ENCODE peak calls at places on chromosomes 4 and X, in nine cellular contexts. O is Peyer's patch; E is epithelial cell of esophagus; A is fibroblast of pulmonary artery; Q is mucosa of descending colon; Z is naive thymus-derived CD4-positive, alpha-beta T cell; T is right cardiac atrium; C is fibroblast of the aortic adventitia; R is hepatocyte. P is an unnamed sample.

GRCh38 chr4:37516057-37516775 is 170.0 kb downstream of the RELL1 start:
- DNase-seq in Z (no peak), E (no peak), A (no peak), C (no peak), Q (no peak), O (no peak), R (no peak), T (no peak), P (peak)

GRCh38 chrX:6002056-6002455 is 226.6 kb downstream of the NLGN4X start:
- DNase-seq in E (no peak), R (peak), Q (no peak), T (no peak), Z (no peak), C (no peak), A (no peak), O (no peak), P (no peak)

GRCh38 chr4:110059556-110060191 is 138.7 kb downstream of the ELOVL6 start:
- DNase-seq in E (peak), R (no peak), Z (no peak), C (peak), T (no peak), Q (no peak), O (no peak), A (peak), P (peak)

GRCh38 chr4:103429283-103429682 is 231.1 kb upstream of the CENPE start:
- DNase-seq in A (no peak), T (no peak), C (no peak), R (no peak), Q (no peak), E (no peak), O (no peak), Z (no peak), P (no peak)

GRCh38 chrX:966396-967070 is 245.9 kb downstream of the CRLF2 start:
- DNase-seq in Q (no peak), C (no peak), O (no peak), Z (no peak), E (no peak), A (no peak), R (no peak), T (peak), P (no peak)

GRCh38 chr4:145481942-145482208 is 222 bp downstream of the SMAD1 start:
- DNase-seq in R (no peak), E (no peak), Z (peak), T (no peak), C (no peak), A (no peak), Q (no peak), O (no peak), P (no peak)

GRCh38 chrX:98380106-98380505 is 1496.4 kb downstream of the RPA4 start:
- DNase-seq in Q (no peak), A (no peak), T (no peak), C (no peak), Z (no peak), O (no peak), R (no peak), E (no peak), P (no peak)

GRCh38 chr4:117481742-117482141 is 396.4 kb upstream of the TRAM1L1 start:
- DNase-seq in E (peak), O (no peak), Z (no peak), R (no peak), Q (no peak), C (no peak), A (peak), T (no peak), P (no peak)

GRCh38 chrX:48835524-48836329 is at the start of gene PCSK1N:
- DNase-seq in T (no peak), Z (no peak), Q (no peak), E (peak), C (no peak), A (no peak), R (peak), O (no peak), P (no peak)

GRCh38 chr4:119044919-119045318 is 90.7 kb upstream of the MYOZ2 start:
- DNase-seq in Z (no peak), C (no peak), R (no peak), Q (no peak), O (no peak), E (no peak), A (no peak), T (no peak), P (no peak)

GRCh38 chr4:173528378-173529321 is 1.4 kb downstream of the HAND2 start:
- DNase-seq in Z (no peak), A (peak), R (no peak), E (no peak), Q (no peak), T (peak), C (peak), O (no peak), P (peak)
- H3K4me3 ChIP-seq in Z (no peak), A (peak), R (peak), E (no peak), Q (no peak), T (peak), C (peak), O (peak), P (peak)

GRCh38 chr4:113776679-113777078 is 15.1 kb upstream of the CAMK2D start:
- DNase-seq in A (no peak), Q (no peak), Z (no peak), T (no peak), E (no peak), C (no peak), O (no peak), R (no peak), P (no peak)
- H3K4me3 ChIP-seq in A (no peak), Q (no peak), Z (no peak), T (no peak), E (no peak), C (no peak), O (no peak), R (no peak), P (no peak)

GRCh38 chrX:69152398-69152797 is 12.9 kb downstream of the PJA1 start:
- DNase-seq in A (no peak), T (peak), Z (no peak), Q (peak), E (peak), R (no peak), O (no peak), C (no peak), P (no peak)

GRCh38 chrX:69150294-69150960 is 14.8 kb downstream of the PJA1 start:
- DNase-seq in E (peak), A (no peak), O (no peak), R (no peak), C (peak), T (no peak), Z (no peak), Q (no peak), P (no peak)

GRCh38 chrX:69146739-69147138 is 18.5 kb downstream of the PJA1 start:
- DNase-seq in R (no peak), Z (no peak), Q (no peak), O (no peak), T (no peak), E (no peak), A (no peak), C (no peak), P (no peak)

GRCh38 chrX:69151898-69152297 is 13.4 kb downstream of the PJA1 start:
- DNase-seq in Z (no peak), R (no peak), T (no peak), O (no peak), C (no peak), Q (no peak), A (no peak), E (no peak), P (no peak)

DNA sequence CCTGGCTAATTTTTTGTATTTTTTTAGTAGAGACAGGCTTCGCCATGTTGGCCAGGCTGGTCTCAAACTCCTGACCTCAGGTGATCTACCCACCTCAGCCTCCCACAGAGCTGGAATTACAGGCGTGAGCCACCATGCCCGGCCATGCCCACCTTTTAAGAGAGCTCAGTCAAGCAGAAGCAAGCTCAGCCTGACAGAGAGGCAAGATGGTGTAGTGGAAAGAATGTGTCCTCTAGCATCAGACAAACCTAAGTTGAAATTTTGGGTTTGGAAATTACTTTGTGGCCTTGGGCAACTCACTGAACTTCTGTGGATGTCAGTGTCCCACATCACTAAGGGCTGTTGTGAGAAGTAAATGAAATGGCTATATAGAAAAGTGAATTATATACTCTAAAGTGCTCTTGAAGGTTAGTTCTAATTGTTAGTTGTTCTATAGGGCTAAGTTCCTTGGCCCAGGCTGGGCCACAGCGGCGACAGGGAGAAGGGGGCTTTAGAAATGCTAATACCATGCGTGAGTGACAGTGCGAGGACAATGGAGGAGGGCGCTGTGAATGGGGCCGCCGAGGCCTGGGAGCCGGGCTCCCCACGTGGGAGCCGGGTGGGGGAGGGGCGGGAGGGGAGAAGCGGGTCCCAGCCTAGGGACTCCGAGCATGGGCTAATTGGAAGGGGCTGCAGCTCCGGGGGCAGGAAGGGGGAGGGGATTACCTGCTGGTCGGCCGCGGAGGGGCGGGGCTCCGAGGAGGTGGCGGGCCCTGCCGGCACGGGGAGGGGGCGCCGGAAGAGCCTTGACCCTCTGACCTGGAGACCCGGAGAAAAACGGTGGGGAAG is 15.6 kb downstream of the PJA1 start:
- DNase-seq in O (no peak), Q (no peak), T (no peak), C (no peak), E (no peak), Z (no peak), R (no peak), A (no peak), P (no peak)
- H3K4me3 ChIP-seq in O (no peak), Q (no peak), T (no peak), C (no peak), E (peak), Z (no peak), R (no peak), A (no peak), P (no peak)

GRCh38 chr4:153260152-153260551 is 55.9 kb downstream of the TRIM2 start:
- DNase-seq in C (peak), E (no peak), T (no peak), O (no peak), R (no peak), Z (no peak), Q (no peak), A (no peak), P (no peak)

GRCh38 chr4:153259679-153260078 is 55.4 kb downstream of the TRIM2 start:
- DNase-seq in C (no peak), O (no peak), Q (no peak), T (no peak), Z (no peak), A (no peak), E (no peak), R (no peak), P (peak)

GRCh38 chr4:153257966-153258365 is 53.7 kb downstream of the TRIM2 start:
- DNase-seq in O (no peak), C (no peak), Q (no peak), E (no peak), R (no peak), A (no peak), Z (no peak), T (no peak), P (no peak)

GRCh38 chr4:153257151-153257620 is 52.9 kb downstream of the TRIM2 start:
- DNase-seq in T (no peak), Z (no peak), C (peak), R (peak), A (peak), O (no peak), E (peak), Q (no peak), P (peak)

GRCh38 chr4:153258750-153259149 is 54.5 kb downstream of the TRIM2 start:
- DNase-seq in T (no peak), C (no peak), Z (no peak), Q (no peak), R (no peak), A (no peak), E (no peak), O (no peak), P (no peak)
- H3K4me3 ChIP-seq in T (no peak), C (no peak), Z (no peak), Q (no peak), R (no peak), A (no peak), E (no peak), O (no peak), P (no peak)

GRCh38 chrX:119757979-119758681 is at the start of gene SOWAHD:
- DNase-seq in T (peak), A (peak), Z (peak), E (peak), C (no peak), Q (peak), O (peak), R (peak), P (no peak)
- H3K4me3 ChIP-seq in T (peak), A (peak), Z (peak), E (peak), C (peak), Q (peak), O (peak), R (peak), P (peak)

GRCh38 chr4:83217721-83218522 is 66.7 kb downstream of the COQ2 start:
- DNase-seq in E (peak), T (no peak), Q (no peak), O (no peak), Z (peak), A (no peak), C (no peak), R (no peak), P (no peak)
- H3K4me3 ChIP-seq in E (no peak), T (no peak), Q (no peak), O (no peak), Z (peak), A (no peak), C (no peak), R (no peak), P (no peak)

GRCh38 chr4:68751138-68751537 is 64.7 kb upstream of the UGT2B10 start:
- DNase-seq in Z (no peak), Q (no peak), O (no peak), A (no peak), R (no peak), E (no peak), C (no peak), T (no peak), P (no peak)
- H3K4me3 ChIP-seq in Z (no peak), Q (no peak), O (no peak), A (no peak), R (no peak), E (no peak), C (no peak), T (no peak), P (no peak)

DNA sequence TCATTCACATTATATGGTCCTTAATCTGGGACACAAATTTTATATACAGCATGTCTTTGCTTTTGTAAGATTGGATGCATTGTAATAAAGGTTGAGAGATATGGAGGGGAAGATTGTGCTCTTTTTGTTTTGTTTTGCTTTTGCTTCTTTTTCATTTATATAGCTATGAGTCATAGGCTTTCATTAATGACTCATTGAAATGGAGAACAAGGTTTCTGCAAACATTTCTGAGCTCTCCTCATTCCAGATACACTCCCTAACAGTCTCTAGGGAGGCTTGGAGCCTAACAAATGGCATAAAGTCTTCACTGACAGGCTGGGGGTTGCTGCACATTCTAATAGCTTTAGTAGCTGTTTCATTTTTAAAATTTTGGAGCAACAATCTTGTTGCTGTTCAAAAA is 21.4 kb downstream of the PCDH18 start:
- DNase-seq in R (peak), A (peak), O (no peak), T (no peak), Q (no peak), C (peak), Z (no peak), E (peak), P (peak)
- H3K4me3 ChIP-seq in R (no peak), A (peak), O (no peak), T (no peak), Q (no peak), C (peak), Z (no peak), E (no peak), P (peak)

GRCh38 chr4:4501678-4502077 is 40.2 kb downstream of the STX18 start:
- DNase-seq in A (no peak), O (no peak), T (no peak), Q (no peak), C (no peak), R (no peak), Z (no peak), E (no peak), P (no peak)

GRCh38 chr4:4506961-4507360 is 34.9 kb downstream of the STX18 start:
- DNase-seq in T (peak), C (peak), Q (no peak), O (no peak), Z (no peak), R (peak), A (peak), E (no peak), P (no peak)

GRCh38 chr4:4499438-4500123 is 42.3 kb downstream of the STX18 start:
- DNase-seq in Z (no peak), A (no peak), E (no peak), C (no peak), R (no peak), T (no peak), O (no peak), Q (no peak), P (no peak)

GRCh38 chr4:4504783-4505182 is 37.1 kb downstream of the STX18 start:
- DNase-seq in C (no peak), T (no peak), A (no peak), O (no peak), E (no peak), Z (no peak), Q (no peak), R (no peak), P (peak)

GRCh38 chr4:4502694-4503311 is 39.0 kb downstream of the STX18 start:
- DNase-seq in Q (no peak), Z (peak), O (no peak), R (no peak), E (no peak), A (peak), T (no peak), C (no peak), P (peak)
- H3K4me3 ChIP-seq in Q (no peak), Z (peak), O (no peak), R (no peak), E (no peak), A (peak), T (peak), C (no peak), P (no peak)

P was measured in AG10803.